ENCODE peak calls at places on chromosomes 2 and 18, in five cellular contexts. One of them, this sample, is unnamed.
A peak's percentile ranks its signal among the peaks of the same experiment; 100 is the strongest.

GRCh38 chr18:75752864-75753263 is 325.4 kb upstream of the SMIM21 start:
- DNase-seq in OCI-LY7: no peak
- DNase-seq in neural progenitor cell: no peak
- DNase-seq in heart right ventricle: no peak
- DNase-seq in kidney: no peak
- DNase-seq in this sample: no peak

GRCh38 chr18:62634471-62634870 is 80.9 kb upstream of the PHLPP1 start:
- DNase-seq in OCI-LY7: no peak
- DNase-seq in heart right ventricle: no peak
- DNase-seq in neural progenitor cell: no peak
- DNase-seq in kidney: no peak
- DNase-seq in this sample: no peak

GRCh38 chr2:27762951-27763906 is 8.3 kb upstream of the MRPL33 start:
- DNase-seq in heart right ventricle: no peak
- DNase-seq in neural progenitor cell: no peak
- DNase-seq in OCI-LY7: no peak
- DNase-seq in kidney: no peak
- DNase-seq in this sample: peak; percentile 49

GRCh38 chr2:119387381-119388129 is 20.8 kb downstream of the DBI start:
- DNase-seq in neural progenitor cell: no peak
- DNase-seq in OCI-LY7: no peak
- DNase-seq in kidney: peak; percentile 93
- DNase-seq in heart right ventricle: peak; percentile 74
- DNase-seq in this sample: peak; percentile 79

GRCh38 chr18:27668126-27668525 is 483.0 kb upstream of the CHST9 start:
- DNase-seq in neural progenitor cell: no peak
- DNase-seq in kidney: no peak
- DNase-seq in OCI-LY7: no peak
- DNase-seq in heart right ventricle: no peak
- DNase-seq in this sample: peak; percentile 19

GRCh38 chr2:66534461-66534860 is 99.5 kb downstream of the MEIS1 start:
- DNase-seq in kidney: no peak
- DNase-seq in neural progenitor cell: no peak
- DNase-seq in OCI-LY7: no peak
- DNase-seq in heart right ventricle: no peak
- DNase-seq in this sample: no peak

GRCh38 chr2:154457291-154457690 is 241.2 kb upstream of the KCNJ3 start:
- DNase-seq in neural progenitor cell: no peak
- DNase-seq in heart right ventricle: no peak
- DNase-seq in OCI-LY7: no peak
- DNase-seq in kidney: no peak
- DNase-seq in this sample: no peak

GRCh38 chr2:227214622-227215041 is 50.2 kb downstream of the COL4A3 start:
- DNase-seq in neural progenitor cell: no peak
- DNase-seq in kidney: no peak
- DNase-seq in OCI-LY7: no peak
- DNase-seq in heart right ventricle: no peak
- DNase-seq in this sample: peak; percentile 24

GRCh38 chr2:152428800-152429637 is 94.0 kb downstream of the FMNL2 start:
- DNase-seq in neural progenitor cell: no peak
- DNase-seq in kidney: no peak
- DNase-seq in heart right ventricle: no peak
- DNase-seq in OCI-LY7: no peak
- DNase-seq in this sample: no peak

GRCh38 chr18:12336251-12336650 is 28.2 kb downstream of the TUBB6 start:
- DNase-seq in OCI-LY7: no peak
- DNase-seq in heart right ventricle: no peak
- DNase-seq in neural progenitor cell: peak; percentile 20
- DNase-seq in kidney: no peak
- DNase-seq in this sample: no peak

GRCh38 chr2:67797801-67798535 is 264.8 kb downstream of the C1D start:
- DNase-seq in kidney: no peak
- DNase-seq in OCI-LY7: no peak
- DNase-seq in neural progenitor cell: peak; percentile 15
- DNase-seq in heart right ventricle: no peak
- DNase-seq in this sample: peak; percentile 50

GRCh38 chr2:186636800-186637795 is 47.2 kb downstream of the ITGAV start:
- DNase-seq in kidney: peak; percentile 24
- DNase-seq in OCI-LY7: no peak
- DNase-seq in neural progenitor cell: no peak
- DNase-seq in heart right ventricle: no peak
- DNase-seq in this sample: no peak

GRCh38 chr2:202018950-202019349 is 14.7 kb upstream of the FZD7 start:
- DNase-seq in kidney: no peak
- DNase-seq in OCI-LY7: no peak
- DNase-seq in neural progenitor cell: no peak
- DNase-seq in heart right ventricle: no peak
- DNase-seq in this sample: no peak

GRCh38 chr2:83851066-83851465 is 608.0 kb downstream of the SUCLG1 start:
- DNase-seq in kidney: no peak
- DNase-seq in heart right ventricle: no peak
- DNase-seq in neural progenitor cell: no peak
- DNase-seq in OCI-LY7: no peak
- DNase-seq in this sample: no peak

GRCh38 chr2:217481577-217481976 is 521.2 kb downstream of the TNS1 start:
- DNase-seq in OCI-LY7: no peak
- DNase-seq in heart right ventricle: no peak
- DNase-seq in neural progenitor cell: no peak
- DNase-seq in kidney: no peak
- DNase-seq in this sample: peak; percentile 37

GRCh38 chr2:240197439-240198139 is 57.1 kb upstream of the OTOS start:
- DNase-seq in heart right ventricle: no peak
- DNase-seq in OCI-LY7: no peak
- DNase-seq in kidney: no peak
- DNase-seq in neural progenitor cell: no peak
- DNase-seq in this sample: no peak

GRCh38 chr18:26941608-26942007 is 76.1 kb upstream of the AQP4 start:
- DNase-seq in OCI-LY7: no peak
- DNase-seq in neural progenitor cell: no peak
- DNase-seq in heart right ventricle: no peak
- DNase-seq in kidney: peak; percentile 59
- DNase-seq in this sample: no peak

GRCh38 chr2:232927041-232927792 is 57.2 kb downstream of the SNORC start:
- DNase-seq in OCI-LY7: no peak
- DNase-seq in heart right ventricle: no peak
- DNase-seq in kidney: no peak
- DNase-seq in neural progenitor cell: peak; percentile 45
- DNase-seq in this sample: peak; percentile 42

GRCh38 chr2:104804148-104804890 is 49.6 kb upstream of the POU3F3 start:
- DNase-seq in kidney: no peak
- DNase-seq in heart right ventricle: no peak
- DNase-seq in OCI-LY7: no peak
- DNase-seq in neural progenitor cell: peak; percentile 38
- DNase-seq in this sample: no peak

GRCh38 chr2:169839954-169840746 is 12.9 kb downstream of the UBR3 start:
- DNase-seq in kidney: no peak
- DNase-seq in OCI-LY7: no peak
- DNase-seq in heart right ventricle: peak; percentile 36
- DNase-seq in neural progenitor cell: no peak
- DNase-seq in this sample: no peak

GRCh38 chr2:97348841-97349240 is 235.9 kb downstream of the ANKRD36 start:
- DNase-seq in neural progenitor cell: no peak
- DNase-seq in kidney: no peak
- DNase-seq in heart right ventricle: no peak
- DNase-seq in OCI-LY7: no peak
- DNase-seq in this sample: no peak

GRCh38 chr2:141611143-141611571 is 519.7 kb downstream of the LRP1B start:
- DNase-seq in kidney: no peak
- DNase-seq in OCI-LY7: no peak
- DNase-seq in neural progenitor cell: peak; percentile 55
- DNase-seq in heart right ventricle: no peak
- DNase-seq in this sample: peak; percentile 28

GRCh38 chr2:241574911-241575623 is 16.5 kb downstream of the BOK start:
- DNase-seq in OCI-LY7: no peak
- DNase-seq in heart right ventricle: no peak
- DNase-seq in kidney: peak; percentile 18
- DNase-seq in neural progenitor cell: no peak
- DNase-seq in this sample: no peak

GRCh38 chr2:173027181-173028128 is 48.2 kb upstream of the MAP3K20 start:
- DNase-seq in heart right ventricle: peak; percentile 92
- DNase-seq in kidney: no peak
- DNase-seq in neural progenitor cell: peak; percentile 91
- DNase-seq in OCI-LY7: peak; percentile 85
- DNase-seq in this sample: peak; percentile 96

GRCh38 chr2:38308821-38309220 is 68.3 kb downstream of the ATL2 start:
- DNase-seq in OCI-LY7: no peak
- DNase-seq in neural progenitor cell: no peak
- DNase-seq in kidney: no peak
- DNase-seq in heart right ventricle: no peak
- DNase-seq in this sample: no peak

GRCh38 chr18:79779021-79779699 is 18.6 kb upstream of the KCNG2 start:
- DNase-seq in OCI-LY7: no peak
- DNase-seq in heart right ventricle: no peak
- DNase-seq in neural progenitor cell: no peak
- DNase-seq in kidney: peak; percentile 41
- DNase-seq in this sample: no peak

GRCh38 chr2:55014962-55015939 is 35.0 kb downstream of the RTN4 start:
- DNase-seq in heart right ventricle: peak; percentile 48
- DNase-seq in neural progenitor cell: peak; percentile 52
- DNase-seq in kidney: no peak
- DNase-seq in OCI-LY7: peak; percentile 71
- DNase-seq in this sample: peak; percentile 91

GRCh38 chr2:181821064-181821463 is 70.5 kb upstream of the ITPRID2 start:
- DNase-seq in heart right ventricle: no peak
- DNase-seq in kidney: no peak
- DNase-seq in OCI-LY7: no peak
- DNase-seq in neural progenitor cell: no peak
- DNase-seq in this sample: no peak

GRCh38 chr2:67917332-67918054 is 145.3 kb downstream of the C1D start:
- DNase-seq in neural progenitor cell: no peak
- DNase-seq in OCI-LY7: no peak
- DNase-seq in kidney: no peak
- DNase-seq in heart right ventricle: no peak
- DNase-seq in this sample: peak; percentile 86

DNA sequence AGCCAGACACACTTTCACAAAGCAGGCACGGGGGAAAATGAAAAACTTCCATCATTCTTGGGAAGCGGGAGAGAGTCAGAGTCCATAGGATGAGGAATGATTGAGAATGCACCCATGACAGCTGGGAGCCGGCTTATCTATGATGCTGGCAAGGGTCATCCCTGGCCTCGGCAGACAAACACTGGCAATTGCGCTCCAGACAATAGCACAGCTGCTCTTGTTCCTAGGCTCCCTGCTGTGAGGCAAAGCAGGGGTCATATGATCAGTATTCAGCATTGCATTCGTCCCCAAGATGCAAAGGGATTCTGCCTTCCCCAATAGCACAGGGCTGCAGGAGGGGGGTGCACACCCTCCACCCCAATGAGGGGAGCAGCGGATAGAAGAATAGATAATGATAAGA is 33.0 kb downstream of the CYRIA start:
- DNase-seq in kidney: no peak
- DNase-seq in heart right ventricle: no peak
- DNase-seq in neural progenitor cell: peak; percentile 53
- DNase-seq in OCI-LY7: no peak
- DNase-seq in this sample: no peak
- H3K4me1 ChIP-seq in kidney: no peaks in the 10 kb centered on the region
- H3K4me1 ChIP-seq in heart right ventricle: peaks cover 20% of the 10 kb centered on the region
- H3K4me1 ChIP-seq in neural progenitor cell: peaks cover 28% of the 10 kb centered on the region
- H3K4me1 ChIP-seq in OCI-LY7: peaks cover 68% of the 10 kb centered on the region
- H3K4me1 ChIP-seq in this sample: peaks cover 19% of the 10 kb centered on the region

GRCh38 chr2:109137616-109138015 is 8.6 kb downstream of the SH3RF3 start:
- DNase-seq in heart right ventricle: no peak
- DNase-seq in neural progenitor cell: peak; percentile 56
- DNase-seq in kidney: no peak
- DNase-seq in OCI-LY7: no peak
- DNase-seq in this sample: no peak
- H3K4me1 ChIP-seq in heart right ventricle: no peaks in the 10 kb centered on the region
- H3K4me1 ChIP-seq in neural progenitor cell: peaks cover 34% of the 10 kb centered on the region
- H3K4me1 ChIP-seq in kidney: peaks cover 5% of the 10 kb centered on the region
- H3K4me1 ChIP-seq in OCI-LY7: no peaks in the 10 kb centered on the region
- H3K4me1 ChIP-seq in this sample: peaks cover 8% of the 10 kb centered on the region

DNA sequence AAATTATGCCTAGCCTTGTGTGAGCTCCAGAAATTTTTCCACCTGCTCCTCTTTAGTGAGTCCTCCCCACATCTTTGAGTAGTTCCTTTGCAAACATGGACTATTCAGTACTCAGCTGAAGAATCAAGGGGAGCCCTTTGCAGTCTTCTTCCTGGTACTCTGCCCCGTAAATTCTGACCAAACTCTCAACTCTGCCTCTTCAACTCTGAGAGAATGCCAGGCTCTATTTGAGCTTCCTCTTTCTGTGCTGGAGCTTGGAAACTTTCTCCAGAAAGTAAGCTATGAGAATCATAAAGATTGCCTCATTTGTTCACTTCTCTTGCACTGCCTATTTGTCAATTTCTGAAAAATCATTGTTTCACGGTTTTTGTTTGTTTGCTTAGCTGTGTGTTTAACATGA is 7.4 kb upstream of the STAT4 start:
- DNase-seq in kidney: no peak
- DNase-seq in heart right ventricle: no peak
- DNase-seq in OCI-LY7: no peak
- DNase-seq in neural progenitor cell: no peak
- DNase-seq in this sample: no peak
- H3K4me1 ChIP-seq in kidney: no peaks in the 10 kb centered on the region
- H3K4me1 ChIP-seq in heart right ventricle: no peaks in the 10 kb centered on the region
- H3K4me1 ChIP-seq in OCI-LY7: no peaks in the 10 kb centered on the region
- H3K4me1 ChIP-seq in neural progenitor cell: no peaks in the 10 kb centered on the region
- H3K4me1 ChIP-seq in this sample: peaks cover 10% of the 10 kb centered on the region

GRCh38 chr2:45793564-45793963 is 142.1 kb downstream of the PRKCE start:
- DNase-seq in kidney: no peak
- DNase-seq in OCI-LY7: no peak
- DNase-seq in heart right ventricle: no peak
- DNase-seq in neural progenitor cell: no peak
- DNase-seq in this sample: no peak
- H3K4me1 ChIP-seq in kidney: peaks cover 4% of the 10 kb centered on the region
- H3K4me1 ChIP-seq in OCI-LY7: peaks cover 17% of the 10 kb centered on the region
- H3K4me1 ChIP-seq in heart right ventricle: peaks cover 56% of the 10 kb centered on the region
- H3K4me1 ChIP-seq in neural progenitor cell: peaks cover 9% of the 10 kb centered on the region
- H3K4me1 ChIP-seq in this sample: no peaks in the 10 kb centered on the region

GRCh38 chr2:135276525-135276924 is 224.4 kb downstream of the RAB3GAP1 start:
- DNase-seq in OCI-LY7: no peak
- DNase-seq in heart right ventricle: no peak
- DNase-seq in neural progenitor cell: no peak
- DNase-seq in kidney: no peak
- DNase-seq in this sample: no peak
- H3K4me1 ChIP-seq in OCI-LY7: no peaks in the 10 kb centered on the region
- H3K4me1 ChIP-seq in heart right ventricle: no peaks in the 10 kb centered on the region
- H3K4me1 ChIP-seq in neural progenitor cell: no peaks in the 10 kb centered on the region
- H3K4me1 ChIP-seq in kidney: no peaks in the 10 kb centered on the region
- H3K4me1 ChIP-seq in this sample: no peaks in the 10 kb centered on the region

DNA sequence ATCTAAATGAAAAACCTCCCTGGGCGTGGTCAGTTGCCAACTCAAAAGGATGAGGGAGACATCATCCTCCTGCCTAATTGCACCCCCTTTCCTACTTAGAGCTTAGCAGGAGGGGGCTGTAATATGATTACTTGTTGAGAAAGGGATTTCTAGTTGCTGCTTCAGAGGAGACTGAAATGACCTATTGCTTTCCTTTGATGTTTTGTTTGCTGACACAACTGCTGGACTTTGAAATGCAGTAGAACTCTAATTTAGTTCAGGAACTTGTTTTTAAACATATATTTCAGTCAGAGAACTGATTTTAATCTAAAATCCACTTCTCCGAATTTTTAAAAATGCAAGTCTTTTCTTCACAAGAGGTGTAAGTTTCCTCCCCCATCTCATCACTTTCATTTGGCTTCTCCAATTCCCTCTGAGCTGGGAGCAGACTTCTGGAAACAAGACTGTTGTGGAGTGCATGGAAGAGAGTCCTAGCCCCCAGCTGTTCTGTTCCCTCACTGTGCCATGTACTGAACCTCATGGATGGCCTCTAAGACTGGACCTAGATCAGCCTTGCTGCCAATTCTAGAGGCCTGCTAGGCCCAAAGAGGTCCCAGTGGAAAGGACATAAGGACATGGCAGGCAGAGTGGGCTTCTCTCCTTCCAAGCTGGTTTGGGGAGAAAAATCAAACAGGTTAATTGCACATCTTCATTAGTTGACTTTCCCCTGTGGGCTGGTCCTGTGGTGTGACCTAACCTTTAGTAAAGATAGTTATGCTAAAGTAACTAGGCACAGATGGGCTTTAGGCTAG is 7.5 kb upstream of the CETN1 start:
- DNase-seq in kidney: no peak
- DNase-seq in OCI-LY7: no peak
- DNase-seq in neural progenitor cell: no peak
- DNase-seq in heart right ventricle: no peak
- DNase-seq in this sample: no peak
- H3K4me1 ChIP-seq in kidney: no peaks in the 10 kb centered on the region
- H3K4me1 ChIP-seq in OCI-LY7: no peaks in the 10 kb centered on the region
- H3K4me1 ChIP-seq in neural progenitor cell: peaks cover 40% of the 10 kb centered on the region
- H3K4me1 ChIP-seq in heart right ventricle: no peaks in the 10 kb centered on the region
- H3K4me1 ChIP-seq in this sample: peaks cover 17% of the 10 kb centered on the region

This sample was measured in adipocyte.